ENCODE peak calls at places on chromosomes 7 and 10, in seven cellular contexts. One of them, this sample, is unnamed.

GRCh38 chr10:60031664-60032063 is 125.3 kb upstream of the CCDC6 start:
- DNase-seq in spleen: no peak
- DNase-seq in sigmoid colon: no peak
- DNase-seq in thyroid gland: no peak
- DNase-seq in heart left ventricle: no peak
- DNase-seq in stomach: no peak
- DNase-seq in ovary: no peak
- DNase-seq in this sample: no peak

GRCh38 chr7:15571303-15571878 is 9.6 kb upstream of the AGMO start:
- DNase-seq in sigmoid colon: no peak
- DNase-seq in thyroid gland: no peak
- DNase-seq in stomach: no peak
- DNase-seq in spleen: no peak
- DNase-seq in ovary: no peak
- DNase-seq in heart left ventricle: no peak
- DNase-seq in this sample: no peak

GRCh38 chr7:149355390-149356048 is 93.5 kb downstream of the ZNF783 start:
- DNase-seq in stomach: no peak
- DNase-seq in ovary: no peak
- DNase-seq in sigmoid colon: no peak
- DNase-seq in spleen: no peak
- DNase-seq in heart left ventricle: no peak
- DNase-seq in thyroid gland: peak
- DNase-seq in this sample: peak

GRCh38 chr7:68258569-68258968 is 1261.9 kb downstream of the TYW1 start:
- DNase-seq in sigmoid colon: no peak
- DNase-seq in ovary: no peak
- DNase-seq in spleen: no peak
- DNase-seq in stomach: no peak
- DNase-seq in heart left ventricle: no peak
- DNase-seq in thyroid gland: peak
- DNase-seq in this sample: no peak

GRCh38 chr10:19461588-19461987 is 354.6 kb upstream of the PLXDC2 start:
- DNase-seq in heart left ventricle: no peak
- DNase-seq in ovary: no peak
- DNase-seq in thyroid gland: no peak
- DNase-seq in spleen: no peak
- DNase-seq in stomach: no peak
- DNase-seq in sigmoid colon: no peak
- DNase-seq in this sample: no peak

GRCh38 chr10:34835908-34836558 is 20.9 kb upstream of the PARD3 start:
- DNase-seq in thyroid gland: no peak
- DNase-seq in heart left ventricle: no peak
- DNase-seq in spleen: no peak
- DNase-seq in sigmoid colon: no peak
- DNase-seq in ovary: no peak
- DNase-seq in stomach: no peak
- DNase-seq in this sample: no peak

GRCh38 chr7:54963155-54963554 is 55.7 kb upstream of the EGFR start:
- DNase-seq in sigmoid colon: no peak
- DNase-seq in heart left ventricle: no peak
- DNase-seq in spleen: no peak
- DNase-seq in ovary: no peak
- DNase-seq in stomach: no peak
- DNase-seq in thyroid gland: no peak
- DNase-seq in this sample: no peak

GRCh38 chr10:22630229-22631174 is 83.9 kb downstream of the PIP4K2A start:
- DNase-seq in heart left ventricle: no peak
- DNase-seq in stomach: no peak
- DNase-seq in thyroid gland: no peak
- DNase-seq in ovary: no peak
- DNase-seq in sigmoid colon: no peak
- DNase-seq in spleen: no peak
- DNase-seq in this sample: no peak

GRCh38 chr10:62554632-62555199 is 180.5 kb downstream of the ZNF365 start:
- DNase-seq in sigmoid colon: no peak
- DNase-seq in ovary: no peak
- DNase-seq in stomach: no peak
- DNase-seq in heart left ventricle: no peak
- DNase-seq in spleen: no peak
- DNase-seq in thyroid gland: peak
- DNase-seq in this sample: peak

GRCh38 chr10:88793747-88794299 is 8.7 kb upstream of the LIPM start:
- DNase-seq in spleen: no peak
- DNase-seq in thyroid gland: no peak
- DNase-seq in sigmoid colon: no peak
- DNase-seq in stomach: no peak
- DNase-seq in heart left ventricle: no peak
- DNase-seq in ovary: no peak
- DNase-seq in this sample: no peak

GRCh38 chr7:106405697-106406141 is 120.9 kb upstream of the NAMPT start:
- DNase-seq in sigmoid colon: no peak
- DNase-seq in ovary: no peak
- DNase-seq in spleen: no peak
- DNase-seq in heart left ventricle: no peak
- DNase-seq in thyroid gland: no peak
- DNase-seq in stomach: no peak
- DNase-seq in this sample: no peak

GRCh38 chr10:103895458-103896186 is 22.4 kb downstream of the STN1 start:
- DNase-seq in spleen: no peak
- DNase-seq in thyroid gland: no peak
- DNase-seq in heart left ventricle: no peak
- DNase-seq in ovary: no peak
- DNase-seq in sigmoid colon: no peak
- DNase-seq in stomach: no peak
- DNase-seq in this sample: peak

DNA sequence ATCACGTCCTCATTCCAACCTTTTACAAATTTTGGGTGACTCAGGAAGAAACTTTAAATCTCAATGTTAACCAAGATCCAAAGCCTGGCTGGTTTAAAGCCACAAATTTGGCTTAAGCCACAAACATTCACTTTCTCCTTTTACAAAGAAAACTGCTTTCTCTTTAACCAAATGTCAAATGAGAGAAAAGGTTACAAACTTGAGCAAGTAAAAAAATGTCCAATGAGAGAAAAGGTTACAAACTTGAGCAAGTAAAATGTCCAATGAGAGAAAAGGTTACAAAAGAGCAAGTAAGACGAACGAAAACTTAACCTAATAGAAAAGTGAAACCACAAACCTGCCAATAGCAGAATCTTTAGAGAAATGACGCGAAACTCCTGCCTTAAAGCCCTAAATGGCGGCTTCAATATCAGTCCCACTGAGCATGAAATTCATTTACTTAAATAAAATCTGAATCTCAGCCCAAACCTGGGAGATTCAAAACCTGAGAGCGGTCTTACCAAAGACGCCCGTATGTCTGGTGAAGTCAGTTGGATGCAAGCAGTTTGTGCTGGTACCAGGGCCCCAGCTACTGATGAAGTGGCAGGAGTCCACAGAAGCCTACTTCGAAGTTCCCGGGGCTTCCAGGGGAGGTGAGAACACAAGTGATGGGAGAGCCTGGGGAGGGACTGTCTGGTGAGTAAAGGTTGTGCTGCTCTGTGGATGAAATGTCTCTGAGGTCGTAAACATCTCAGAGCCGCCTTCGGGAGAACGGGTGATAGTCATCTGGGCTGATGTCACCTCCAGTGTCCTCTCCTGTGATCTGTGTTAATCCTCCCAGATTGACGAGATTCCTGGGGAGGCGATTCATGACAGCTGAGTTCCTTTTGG is 74.6 kb downstream of the PAXIP1 start:
- DNase-seq in heart left ventricle: no peak
- DNase-seq in ovary: peak
- DNase-seq in sigmoid colon: no peak
- DNase-seq in stomach: peak
- DNase-seq in spleen: peak
- DNase-seq in thyroid gland: peak
- DNase-seq in this sample: peak
- TF ChIP-seq POLR2A in heart left ventricle: peak
- TF ChIP-seq POLR2A in ovary: no peak
- TF ChIP-seq POLR2A in sigmoid colon: no peak
- TF ChIP-seq POLR2A in stomach: no peak
- TF ChIP-seq POLR2A in spleen: no peak
- TF ChIP-seq POLR2A in thyroid gland: peak
- TF ChIP-seq POLR2A in this sample: no peak

GRCh38 chr10:10847313-10847712 is 170.4 kb upstream of the CELF2 start:
- DNase-seq in stomach: no peak
- DNase-seq in ovary: no peak
- DNase-seq in heart left ventricle: no peak
- DNase-seq in spleen: no peak
- DNase-seq in sigmoid colon: no peak
- DNase-seq in thyroid gland: no peak
- DNase-seq in this sample: no peak

GRCh38 chr10:10849306-10849705 is 168.4 kb upstream of the CELF2 start:
- DNase-seq in heart left ventricle: no peak
- DNase-seq in ovary: no peak
- DNase-seq in spleen: no peak
- DNase-seq in thyroid gland: no peak
- DNase-seq in stomach: no peak
- DNase-seq in sigmoid colon: no peak
- DNase-seq in this sample: no peak

GRCh38 chr10:10850227-10850626 is 167.4 kb upstream of the CELF2 start:
- DNase-seq in spleen: no peak
- DNase-seq in thyroid gland: no peak
- DNase-seq in sigmoid colon: no peak
- DNase-seq in ovary: no peak
- DNase-seq in stomach: no peak
- DNase-seq in heart left ventricle: no peak
- DNase-seq in this sample: no peak

GRCh38 chr10:10846476-10846875 is 171.2 kb upstream of the CELF2 start:
- DNase-seq in stomach: no peak
- DNase-seq in thyroid gland: no peak
- DNase-seq in ovary: no peak
- DNase-seq in heart left ventricle: no peak
- DNase-seq in spleen: no peak
- DNase-seq in sigmoid colon: no peak
- DNase-seq in this sample: no peak

GRCh38 chr10:10848488-10849111 is 169.1 kb upstream of the CELF2 start:
- DNase-seq in stomach: no peak
- DNase-seq in ovary: no peak
- DNase-seq in heart left ventricle: peak
- DNase-seq in spleen: no peak
- DNase-seq in sigmoid colon: no peak
- DNase-seq in thyroid gland: no peak
- DNase-seq in this sample: no peak
- TF ChIP-seq POLR2A in stomach: no peak
- TF ChIP-seq POLR2A in ovary: no peak
- TF ChIP-seq POLR2A in heart left ventricle: no peak
- TF ChIP-seq POLR2A in spleen: no peak
- TF ChIP-seq POLR2A in sigmoid colon: no peak
- TF ChIP-seq POLR2A in thyroid gland: no peak
- TF ChIP-seq POLR2A in this sample: no peak

GRCh38 chr10:70272925-70273316 is 10.9 kb downstream of the NPFFR1 start:
- DNase-seq in sigmoid colon: no peak
- DNase-seq in stomach: no peak
- DNase-seq in thyroid gland: no peak
- DNase-seq in spleen: no peak
- DNase-seq in ovary: no peak
- DNase-seq in heart left ventricle: no peak
- DNase-seq in this sample: no peak

GRCh38 chr10:70274643-70275042 is 9.2 kb downstream of the NPFFR1 start:
- DNase-seq in sigmoid colon: peak
- DNase-seq in heart left ventricle: peak
- DNase-seq in thyroid gland: no peak
- DNase-seq in ovary: peak
- DNase-seq in stomach: no peak
- DNase-seq in spleen: no peak
- DNase-seq in this sample: no peak

GRCh38 chr10:70271996-70272924 is 11.5 kb downstream of the NPFFR1 start:
- DNase-seq in heart left ventricle: peak
- DNase-seq in stomach: peak
- DNase-seq in ovary: peak
- DNase-seq in thyroid gland: no peak
- DNase-seq in spleen: no peak
- DNase-seq in sigmoid colon: no peak
- DNase-seq in this sample: no peak

GRCh38 chr10:70283071-70283444 is 746 bp downstream of the NPFFR1 start:
- DNase-seq in thyroid gland: no peak
- DNase-seq in ovary: no peak
- DNase-seq in stomach: no peak
- DNase-seq in sigmoid colon: no peak
- DNase-seq in spleen: no peak
- DNase-seq in heart left ventricle: no peak
- DNase-seq in this sample: no peak

GRCh38 chr10:70277396-70278030 is 6.3 kb downstream of the NPFFR1 start:
- DNase-seq in ovary: no peak
- DNase-seq in sigmoid colon: peak
- DNase-seq in stomach: no peak
- DNase-seq in spleen: no peak
- DNase-seq in thyroid gland: no peak
- DNase-seq in heart left ventricle: no peak
- DNase-seq in this sample: no peak
- TF ChIP-seq POLR2A in ovary: no peak
- TF ChIP-seq POLR2A in sigmoid colon: no peak
- TF ChIP-seq POLR2A in stomach: no peak
- TF ChIP-seq POLR2A in spleen: no peak
- TF ChIP-seq POLR2A in thyroid gland: no peak
- TF ChIP-seq POLR2A in heart left ventricle: no peak
- TF ChIP-seq POLR2A in this sample: no peak

DNA sequence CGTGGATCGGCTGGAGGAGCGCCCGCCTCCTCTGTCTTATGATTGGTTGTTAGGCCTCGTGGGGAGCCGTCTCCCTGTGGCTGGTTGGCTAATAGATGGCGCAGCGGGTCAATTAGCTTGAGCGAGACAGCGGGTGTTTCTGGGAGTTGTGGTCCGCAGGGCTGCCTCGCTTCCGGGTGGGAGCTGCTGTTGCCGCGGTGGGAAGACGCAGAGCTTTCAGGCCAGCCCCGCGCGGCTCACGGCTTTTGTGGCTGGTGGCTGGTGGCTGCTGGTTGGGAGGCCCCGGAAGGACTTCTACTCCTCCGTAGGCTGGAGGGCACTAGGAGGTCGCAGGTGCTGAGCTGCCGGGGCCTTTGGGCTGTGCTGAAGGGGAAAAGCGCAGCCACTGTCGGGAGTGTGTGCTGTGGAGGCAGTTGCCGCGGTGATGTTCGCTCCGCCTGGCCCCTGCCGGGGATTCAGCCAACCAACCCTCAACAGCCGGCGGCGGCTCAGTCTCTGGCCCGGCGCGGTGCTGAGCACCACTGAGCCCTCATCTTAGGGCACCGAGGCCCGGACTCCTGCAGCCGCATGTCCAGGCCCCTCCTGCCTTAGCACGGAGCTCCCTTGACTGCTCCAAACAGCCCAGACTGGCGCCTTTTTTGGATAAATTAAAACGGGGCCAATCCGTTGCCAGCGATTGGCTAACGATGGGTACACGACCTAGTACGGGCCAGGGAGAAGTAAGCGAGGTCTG is 651 bp upstream of the C10orf143 start:
- DNase-seq in spleen: peak
- DNase-seq in heart left ventricle: peak
- DNase-seq in thyroid gland: peak
- DNase-seq in ovary: peak
- DNase-seq in sigmoid colon: peak
- DNase-seq in stomach: peak
- DNase-seq in this sample: peak
- TF ChIP-seq POLR2A in spleen: no peak
- TF ChIP-seq POLR2A in heart left ventricle: peak
- TF ChIP-seq POLR2A in thyroid gland: peak
- TF ChIP-seq POLR2A in ovary: peak
- TF ChIP-seq POLR2A in sigmoid colon: peak
- TF ChIP-seq POLR2A in stomach: no peak
- TF ChIP-seq POLR2A in this sample: no peak

This sample was measured in HCT116.